ENCODE peak calls at places on chromosome 22, in six cellular contexts. L is heart right ventricle, R is A172, C is kidney glomerular epithelial cell, J is SJCRH30, F is osteocyte. A is an unnamed sample.

GRCh38 chr22:47439643-47440265 is 677.3 kb downstream of the TBC1D22A start:
- DNase-seq in L (no peak), R (no peak), C (no peak), J (no peak), F (peak; percentile 66), A (no peak)

GRCh38 chr22:38266120-38266519 is 6.7 kb downstream of the TMEM184B start:
- DNase-seq in L (no peak), R (no peak), C (no peak), J (no peak), F (no peak), A (no peak)

GRCh38 chr22:29310065-29310862 is 3.8 kb downstream of the GAS2L1 start:
- DNase-seq in L (no peak), R (no peak), C (no peak), J (no peak), F (no peak), A (no peak)

GRCh38 chr22:46674367-46674781 is 54.2 kb downstream of the GRAMD4 start:
- DNase-seq in L (peak; percentile 66), R (no peak), C (no peak), J (no peak), F (no peak), A (peak; percentile 89)

GRCh38 chr22:44576311-44577260 is 78.6 kb upstream of the RTL6 start:
- DNase-seq in L (no peak), R (no peak), C (no peak), J (no peak), F (no peak), A (peak; percentile 27)

GRCh38 chr22:42562282-42562681 is 8.5 kb downstream of the SERHL2 start:
- DNase-seq in L (no peak), R (no peak), C (no peak), J (no peak), F (no peak), A (no peak)

GRCh38 chr22:26547426-26547825 is 35.2 kb upstream of the TFIP11 start:
- DNase-seq in L (no peak), R (no peak), C (no peak), J (no peak), F (no peak), A (no peak)

GRCh38 chr22:45742866-45743450 is 71.3 kb downstream of the ATXN10 start:
- DNase-seq in L (no peak), R (no peak), C (no peak), J (no peak), F (no peak), A (peak; percentile 74)

GRCh38 chr22:31085928-31086327 is 4.8 kb downstream of the SMTN start:
- DNase-seq in L (no peak), R (no peak), C (no peak), J (no peak), F (no peak), A (no peak)

GRCh38 chr22:47850644-47851151 is 1088.2 kb downstream of the TBC1D22A start:
- DNase-seq in L (no peak), R (no peak), C (no peak), J (peak; percentile 90), F (no peak), A (no peak)

GRCh38 chr22:43891360-43892182 is at the start of gene PNPLA5:
- DNase-seq in L (no peak), R (no peak), C (no peak), J (no peak), F (no peak), A (no peak)

GRCh38 chr22:37369536-37369935 is 57.7 kb downstream of the ELFN2 start:
- DNase-seq in L (no peak), R (no peak), C (no peak), J (no peak), F (no peak), A (no peak)

GRCh38 chr22:25402501-25403283 is 161.8 kb upstream of the GRK3 start:
- DNase-seq in L (no peak), R (peak; percentile 31), C (peak; percentile 26), J (peak; percentile 58), F (no peak), A (no peak)

GRCh38 chr22:20418211-20418788 is 19.3 kb downstream of the SCARF2 start:
- DNase-seq in L (peak; percentile 85), R (peak; percentile 54), C (peak; percentile 46), J (peak; percentile 55), F (peak; percentile 94), A (peak; percentile 94)

A was measured in left lung.